ENCODE peak calls at places on chromosomes 7 and 10, in eight cellular contexts. G, U, K, H, B, L, V and W are unnamed samples.

GRCh38 chr10:91472911-91473310 is 62.8 kb downstream of the HECTD2 start:
- DNase-seq in G (no peak), U (no peak), K (no peak), H (no peak), B (no peak), L (no peak), V (no peak), W (no peak)

GRCh38 chr7:21367081-21367480 is 60.8 kb upstream of the SP4 start:
- DNase-seq in G (no peak), U (no peak), K (no peak), H (no peak), B (no peak), L (no peak), V (no peak), W (no peak)

GRCh38 chr10:66167816-66168215 is 758.0 kb upstream of the LRRTM3 start:
- DNase-seq in G (no peak), U (no peak), K (no peak), H (no peak), B (no peak), L (no peak), V (no peak), W (no peak)

GRCh38 chr10:17787087-17787942 is 21.8 kb upstream of the MRC1 start:
- DNase-seq in G (no peak), U (no peak), K (no peak), H (peak; percentile 97), B (peak; percentile 62), L (no peak), V (no peak), W (no peak)

GRCh38 chr10:122310311-122311050 is 39.4 kb downstream of the BTBD16 start:
- DNase-seq in G (no peak), U (no peak), K (no peak), H (no peak), B (no peak), L (peak; percentile 71), V (no peak), W (no peak)

GRCh38 chr7:27143022-27143949 is at the start of gene HOXA5:
- DNase-seq in G (no peak), U (peak; percentile 90), K (no peak), H (no peak), B (no peak), L (peak; percentile 96), V (no peak), W (peak; percentile 48)

GRCh38 chr7:130793855-130794618 is 60.0 kb upstream of the KLF14 start:
- DNase-seq in G (no peak), U (no peak), K (no peak), H (peak; percentile 66), B (peak; percentile 21), L (no peak), V (no peak), W (no peak)

GRCh38 chr7:117800841-117801240 is 72.4 kb downstream of the CTTNBP2 start:
- DNase-seq in G (no peak), U (no peak), K (no peak), H (no peak), B (no peak), L (no peak), V (no peak), W (no peak)

GRCh38 chr7:26696978-26697377 is 167.4 kb downstream of the SKAP2 start:
- DNase-seq in G (no peak), U (no peak), K (no peak), H (no peak), B (no peak), L (no peak), V (no peak), W (no peak)

GRCh38 chr7:149422914-149423285 is 38.0 kb downstream of the ZNF777 start:
- DNase-seq in G (peak; percentile 21), U (peak; percentile 92), K (no peak), H (no peak), B (no peak), L (peak; percentile 62), V (no peak), W (no peak)

GRCh38 chr10:24814568-24815313 is 91.1 kb upstream of the ARHGAP21 start:
- DNase-seq in G (no peak), U (no peak), K (no peak), H (peak; percentile 58), B (peak; percentile 54), L (peak; percentile 19), V (no peak), W (no peak)

GRCh38 chr10:132703305-132704007 is 82.5 kb downstream of the NKX6-2 start:
- DNase-seq in G (no peak), U (peak; percentile 24), K (no peak), H (no peak), B (no peak), L (no peak), V (no peak), W (no peak)

GRCh38 chr10:132704008-132704814 is 81.7 kb downstream of the NKX6-2 start:
- DNase-seq in G (no peak), U (peak; percentile 54), K (no peak), H (no peak), B (no peak), L (no peak), V (no peak), W (no peak)

GRCh38 chr10:132701099-132701845 is 84.7 kb downstream of the NKX6-2 start:
- DNase-seq in G (no peak), U (peak; percentile 69), K (no peak), H (no peak), B (no peak), L (no peak), V (no peak), W (no peak)

GRCh38 chr10:132701846-132702190 is 84.1 kb downstream of the NKX6-2 start:
- DNase-seq in G (no peak), U (peak; percentile 67), K (no peak), H (no peak), B (no peak), L (no peak), V (no peak), W (no peak)

GRCh38 chr10:132702601-132703304 is 83.2 kb downstream of the NKX6-2 start:
- DNase-seq in G (no peak), U (peak; percentile 69), K (no peak), H (no peak), B (no peak), L (no peak), V (no peak), W (no peak)
- H3K4me1 ChIP-seq in G (no peaks in the 10 kb centered on the region), U (peaks cover 9% of the 10 kb centered on the region), K (no peaks in the 10 kb centered on the region), H (peaks cover 12% of the 10 kb centered on the region), B (no peaks in the 10 kb centered on the region), L (peaks cover 8% of the 10 kb centered on the region), V (peaks cover 16% of the 10 kb centered on the region), W (no peaks in the 10 kb centered on the region)

DNA sequence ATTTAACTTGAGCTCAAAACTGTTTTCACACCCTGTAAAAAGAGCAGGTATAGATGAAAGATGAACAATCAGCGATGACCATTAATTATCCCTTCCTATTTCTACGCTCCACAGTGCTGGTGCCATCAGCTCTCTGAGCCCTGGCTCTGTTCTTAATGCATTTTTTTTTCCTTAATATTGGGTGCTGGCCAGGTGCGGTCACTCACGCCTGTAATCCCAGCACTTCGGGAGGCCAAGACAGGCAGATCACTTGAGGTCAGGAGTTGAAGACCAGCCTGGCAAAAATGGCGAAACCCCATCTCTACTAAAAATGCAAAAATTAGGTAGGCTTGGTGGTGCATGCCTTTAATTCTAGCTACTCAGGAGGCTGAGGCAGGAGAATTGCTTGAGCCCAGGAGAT is 4.2 kb downstream of the STEAP4 start:
- DNase-seq in G (no peak), U (no peak), K (no peak), H (no peak), B (no peak), L (no peak), V (no peak), W (no peak)
- H3K4me3 ChIP-seq in G (no peak overlapping the region), U (no peak overlapping the region), K (no peak overlapping the region), H (no peak overlapping the region), B (no peak overlapping the region), L (no peak overlapping the region), V (no peak overlapping the region), W (no peak overlapping the region)

DNA sequence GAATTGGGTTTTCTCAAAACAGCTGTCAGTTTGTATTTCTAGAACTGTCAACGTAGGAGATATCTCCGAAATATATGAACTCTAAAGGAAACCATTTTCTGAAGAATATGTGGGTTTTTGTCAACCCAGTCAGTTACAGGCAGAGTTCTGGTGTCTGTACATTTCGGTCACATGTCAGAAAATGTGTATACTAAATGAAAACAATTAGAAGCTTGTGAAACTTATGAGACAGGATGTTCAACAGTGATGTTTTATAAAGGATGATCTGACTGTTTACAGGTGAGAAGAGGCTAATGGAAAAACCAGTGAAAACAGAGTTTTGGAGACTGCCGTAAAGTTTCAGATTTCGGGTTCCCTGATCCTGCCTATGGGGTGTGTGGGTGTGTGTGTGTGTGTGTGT is 6.2 kb downstream of the JAZF1 start:
- DNase-seq in G (no peak), U (no peak), K (no peak), H (no peak), B (no peak), L (no peak), V (no peak), W (no peak)
- H3K4me1 ChIP-seq in G (peaks cover 7% of the 10 kb centered on the region), U (peaks cover 39% of the 10 kb centered on the region), K (no peaks in the 10 kb centered on the region), H (peaks cover 43% of the 10 kb centered on the region), B (peaks cover 9% of the 10 kb centered on the region), L (peaks cover 16% of the 10 kb centered on the region), V (peaks cover 20% of the 10 kb centered on the region), W (peaks cover 81% of the 10 kb centered on the region)

GRCh38 chr10:114684085-114684821 is 26.2 kb upstream of the ABLIM1 start:
- DNase-seq in G (no peak), U (no peak), K (no peak), H (peak; percentile 56), B (no peak), L (no peak), V (no peak), W (no peak)
- H3K4me3 ChIP-seq in G (no peak overlapping the region), U (peak overlapping the region; percentile 47), K (no peak overlapping the region), H (peak overlapping the region; percentile 58), B (no peak overlapping the region), L (no peak overlapping the region), V (peak overlapping the region; percentile 39), W (no peak overlapping the region)

GRCh38 chr7:7242899-7243298 is 60.6 kb downstream of the C1GALT1 start:
- DNase-seq in G (no peak), U (no peak), K (no peak), H (no peak), B (no peak), L (no peak), V (no peak), W (no peak)

GRCh38 chr7:7251742-7252141 is 69.4 kb downstream of the C1GALT1 start:
- DNase-seq in G (no peak), U (no peak), K (peak; percentile 69), H (no peak), B (no peak), L (no peak), V (no peak), W (peak; percentile 93)

GRCh38 chr7:7246223-7246622 is 63.9 kb downstream of the C1GALT1 start:
- DNase-seq in G (no peak), U (no peak), K (no peak), H (no peak), B (no peak), L (no peak), V (no peak), W (no peak)

GRCh38 chr7:7249814-7250213 is 67.5 kb downstream of the C1GALT1 start:
- DNase-seq in G (no peak), U (no peak), K (no peak), H (no peak), B (no peak), L (no peak), V (no peak), W (no peak)

GRCh38 chr7:7247658-7248057 is 65.3 kb downstream of the C1GALT1 start:
- DNase-seq in G (no peak), U (no peak), K (no peak), H (no peak), B (no peak), L (no peak), V (no peak), W (no peak)
- H3K4me1 ChIP-seq in G (no peaks in the 10 kb centered on the region), U (peaks cover 56% of the 10 kb centered on the region), K (peaks cover 40% of the 10 kb centered on the region), H (no peaks in the 10 kb centered on the region), B (peaks cover 20% of the 10 kb centered on the region), L (no peaks in the 10 kb centered on the region), V (no peaks in the 10 kb centered on the region), W (peaks cover 55% of the 10 kb centered on the region)